ENCODE peak calls at places on chromosomes 2 and 18, in four cellular contexts. Z, B, Y and H are unnamed samples.
A peak's percentile ranks its signal among the peaks of the same experiment; 100 is the strongest.

GRCh38 chr2:20590704-20591515 is 60.0 kb downstream of the HS1BP3 start:
- DNase-seq in Z (no peak), B (no peak), Y (no peak), H (no peak)

GRCh38 chr2:106030287-106031268 is 163.5 kb downstream of the UXS1 start:
- DNase-seq in Z (no peak), B (peak; percentile 90), Y (no peak), H (no peak)

GRCh38 chr18:66682855-66683322 is 79.0 kb upstream of the CDH19 start:
- DNase-seq in Z (no peak), B (no peak), Y (no peak), H (no peak)

GRCh38 chr18:32661486-32662299 is 111.1 kb downstream of the KLHL14 start:
- DNase-seq in Z (no peak), B (no peak), Y (no peak), H (no peak)

GRCh38 chr2:121096611-121097010 is 188.4 kb downstream of the TFCP2L1 start:
- DNase-seq in Z (no peak), B (no peak), Y (no peak), H (no peak)

GRCh38 chr2:16294791-16295190 is 354.4 kb downstream of the MYCN start:
- DNase-seq in Z (no peak), B (no peak), Y (no peak), H (no peak)

GRCh38 chr2:222499226-222499625 is 74.9 kb downstream of the SGPP2 start:
- DNase-seq in Z (no peak), B (no peak), Y (no peak), H (no peak)

GRCh38 chr2:240664622-240665021 is 18.1 kb downstream of the AQP12B start:
- DNase-seq in Z (no peak), B (no peak), Y (no peak), H (no peak)

GRCh38 chr18:42909095-42909494 is 206.4 kb downstream of the RIT2 start:
- DNase-seq in Z (no peak), B (no peak), Y (no peak), H (no peak)

GRCh38 chr2:187429989-187430388 is 18.1 kb downstream of the CALCRL start:
- DNase-seq in Z (no peak), B (no peak), Y (no peak), H (no peak)

GRCh38 chr2:211837706-211838105 is 700.9 kb downstream of the ERBB4 start:
- DNase-seq in Z (no peak), B (no peak), Y (no peak), H (no peak)

GRCh38 chr2:222861411-222862067 is 703 bp downstream of the ACSL3 start:
- DNase-seq in Z (no peak), B (no peak), Y (peak; percentile 39), H (no peak)

GRCh38 chr2:30771200-30771599 is 36.0 kb downstream of the CAPN13 start:
- DNase-seq in Z (no peak), B (no peak), Y (no peak), H (no peak)

GRCh38 chr2:5803547-5803946 is 111.4 kb downstream of the SOX11 start:
- DNase-seq in Z (no peak), B (no peak), Y (no peak), H (peak; percentile 13)

GRCh38 chr2:177772529-177772928 is 300.0 kb downstream of the PDE11A start:
- DNase-seq in Z (no peak), B (peak; percentile 49), Y (peak; percentile 45), H (peak; percentile 70)

GRCh38 chr2:10810175-10811161 is 2.1 kb downstream of the PDIA6 start:
- DNase-seq in Z (peak; percentile 36), B (no peak), Y (peak; percentile 48), H (no peak)

GRCh38 chr2:99710720-99711612 is 221.1 kb upstream of the REV1 start:
- DNase-seq in Z (no peak), B (no peak), Y (no peak), H (peak; percentile 14)

GRCh38 chr2:168920504-168921157 is 19.5 kb downstream of the G6PC2 start:
- DNase-seq in Z (no peak), B (peak; percentile 34), Y (peak; percentile 79), H (peak; percentile 65)

GRCh38 chr2:222982010-222982908 is 69.7 kb upstream of the KCNE4 start:
- DNase-seq in Z (no peak), B (peak; percentile 52), Y (peak; percentile 56), H (peak; percentile 42)

GRCh38 chr2:6139142-6139541 is 447.0 kb downstream of the SOX11 start:
- DNase-seq in Z (no peak), B (no peak), Y (no peak), H (no peak)

GRCh38 chr2:109604597-109604996 is 9.2 kb downstream of the SEPTIN10 start:
- DNase-seq in Z (no peak), B (no peak), Y (no peak), H (no peak)

GRCh38 chr2:150507071-150507470 is 19.6 kb upstream of the RND3 start:
- DNase-seq in Z (no peak), B (no peak), Y (no peak), H (no peak)

GRCh38 chr18:75107931-75108276 is 101.0 kb downstream of the PTGR3 start:
- DNase-seq in Z (no peak), B (no peak), Y (no peak), H (no peak)

GRCh38 chr2:50607746-50608145 is 424.2 kb downstream of the NRXN1 start:
- DNase-seq in Z (no peak), B (no peak), Y (no peak), H (no peak)

GRCh38 chr18:74546751-74547530 is 12.6 kb downstream of the CNDP1 start:
- DNase-seq in Z (no peak), B (no peak), Y (no peak), H (no peak)

GRCh38 chr2:196652869-196653268 is 13.4 kb downstream of the CCDC150 start:
- DNase-seq in Z (no peak), B (no peak), Y (no peak), H (peak; percentile 68)

GRCh38 chr2:31823558-31823957 is 187.2 kb downstream of the MEMO1 start:
- DNase-seq in Z (no peak), B (no peak), Y (no peak), H (no peak)

GRCh38 chr2:150532883-150533282 is 45.4 kb upstream of the RND3 start:
- DNase-seq in Z (no peak), B (no peak), Y (no peak), H (no peak)

GRCh38 chr2:75007061-75007460 is 48.6 kb downstream of the POLE4 start:
- DNase-seq in Z (no peak), B (no peak), Y (no peak), H (no peak)

GRCh38 chr2:107025869-107026380 is 140.0 kb upstream of the ST6GAL2 start:
- DNase-seq in Z (no peak), B (no peak), Y (no peak), H (no peak)

GRCh38 chr18:56258178-56258577 is 380.2 kb downstream of the TXNL1 start:
- DNase-seq in Z (no peak), B (no peak), Y (no peak), H (no peak)

GRCh38 chr2:132416080-132416911 is at the start of gene GPR39:
- DNase-seq in Z (no peak), B (peak; percentile 92), Y (peak; percentile 31), H (peak; percentile 84)

GRCh38 chr2:43225788-43226557 is 433 bp downstream of the ZFP36L2 start:
- DNase-seq in Z (no peak), B (peak; percentile 77), Y (peak; percentile 76), H (peak; percentile 56)

GRCh38 chr2:43227830-43228280 is 1.4 kb upstream of the ZFP36L2 start:
- DNase-seq in Z (no peak), B (peak; percentile 74), Y (no peak), H (no peak)

GRCh38 chr2:43226558-43226954 is at the start of gene ZFP36L2:
- DNase-seq in Z (no peak), B (peak; percentile 92), Y (peak; percentile 96), H (peak; percentile 91)

GRCh38 chr2:43228341-43228751 is 1.9 kb upstream of the ZFP36L2 start:
- DNase-seq in Z (no peak), B (no peak), Y (peak; percentile 55), H (no peak)

GRCh38 chr2:43226955-43227829 is 786 bp upstream of the ZFP36L2 start:
- DNase-seq in Z (no peak), B (peak; percentile 93), Y (peak; percentile 91), H (peak; percentile 88)
- TF ChIP-seq POLR2AphosphoS5 in Z (no peak), B (peak; percentile 44), Y (no peak), H (no peak)

DNA sequence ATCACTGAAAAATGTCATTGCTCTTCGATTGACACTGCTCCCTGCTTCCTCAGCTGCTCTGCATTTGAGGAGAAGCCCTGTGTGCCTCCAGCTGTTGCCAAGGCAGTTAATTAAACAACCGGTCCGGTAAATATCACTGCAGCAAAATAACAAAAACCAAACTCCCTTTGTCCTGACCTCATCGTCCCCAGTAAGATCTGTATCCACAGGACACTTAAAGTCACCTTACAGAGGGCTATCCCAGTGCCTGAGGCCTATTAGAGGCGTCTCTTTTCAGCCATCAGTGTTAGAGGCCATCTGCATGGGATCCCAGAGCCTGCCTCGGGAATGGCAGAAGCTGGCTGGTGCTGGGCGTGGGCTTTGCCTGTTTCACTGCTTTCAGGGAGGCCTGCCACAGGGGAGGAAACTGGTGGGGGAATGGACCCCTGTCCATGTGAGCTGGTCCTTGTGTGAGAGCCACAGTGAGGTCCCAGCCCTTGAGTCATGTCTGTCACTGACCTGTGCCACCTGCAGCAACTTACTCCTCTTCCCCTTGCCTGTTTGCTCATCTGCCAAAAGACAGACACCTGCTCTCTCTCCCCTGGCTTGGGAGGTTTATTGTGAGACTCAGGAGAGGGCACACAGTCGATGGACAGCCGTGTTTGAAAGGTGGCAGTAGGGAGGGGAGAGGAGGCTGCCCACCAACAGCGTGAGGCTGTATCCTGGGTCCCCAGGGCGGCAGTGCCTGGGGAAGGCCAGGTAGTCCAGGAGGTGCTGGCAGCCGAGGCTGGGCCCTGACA is 117.7 kb upstream of the MCFD2 start:
- DNase-seq in Z (no peak), B (peak; percentile 28), Y (no peak), H (no peak)
- TF ChIP-seq CREB1 in Z (no peak), B (no peak), Y (no peak), H (no peak)

DNA sequence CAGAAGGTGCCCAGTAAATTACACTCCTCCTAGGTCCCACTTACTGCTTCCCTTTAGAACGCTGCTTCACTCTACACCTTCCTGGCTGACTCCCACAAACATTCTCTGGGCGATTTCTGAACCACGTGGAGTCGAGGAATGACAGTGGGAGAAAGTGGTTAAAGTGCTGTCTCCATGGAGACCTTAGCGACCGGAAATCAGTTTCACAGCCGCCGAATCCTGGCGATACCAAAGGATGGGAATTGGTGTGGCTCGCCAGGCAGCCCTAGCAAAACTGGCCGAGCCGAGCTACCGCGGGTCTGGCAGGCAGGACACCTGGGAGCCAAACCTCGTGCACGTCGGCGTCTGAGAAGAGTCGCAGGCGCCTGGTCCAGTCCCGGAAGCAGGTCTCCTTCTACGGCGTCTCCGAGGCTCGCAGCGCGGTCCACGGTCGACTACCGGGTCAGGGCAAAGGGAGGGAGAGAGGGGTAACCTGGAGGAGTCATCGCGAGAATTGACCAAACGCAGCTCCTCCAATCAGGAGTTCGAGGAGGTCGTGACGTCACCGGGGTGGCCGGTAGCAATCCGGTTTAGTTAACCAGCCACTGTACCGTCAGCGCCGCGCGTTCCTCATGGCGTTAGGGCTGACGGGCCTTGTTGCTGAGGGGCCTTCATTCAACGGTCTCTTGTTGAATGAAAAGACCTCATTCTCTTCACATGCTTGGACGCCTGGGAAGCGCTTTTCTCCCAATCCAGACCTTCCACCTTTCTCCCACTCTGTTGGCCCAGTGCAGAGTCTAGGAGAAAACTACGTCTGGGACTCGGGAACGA is at the start of gene THADA:
- DNase-seq in Z (peak; percentile 98), B (peak; percentile 99), Y (peak; percentile 99), H (peak; percentile 100)
- TF ChIP-seq REST in Z (no peak), B (peak; percentile 45), Y (no peak), H (no peak)

DNA sequence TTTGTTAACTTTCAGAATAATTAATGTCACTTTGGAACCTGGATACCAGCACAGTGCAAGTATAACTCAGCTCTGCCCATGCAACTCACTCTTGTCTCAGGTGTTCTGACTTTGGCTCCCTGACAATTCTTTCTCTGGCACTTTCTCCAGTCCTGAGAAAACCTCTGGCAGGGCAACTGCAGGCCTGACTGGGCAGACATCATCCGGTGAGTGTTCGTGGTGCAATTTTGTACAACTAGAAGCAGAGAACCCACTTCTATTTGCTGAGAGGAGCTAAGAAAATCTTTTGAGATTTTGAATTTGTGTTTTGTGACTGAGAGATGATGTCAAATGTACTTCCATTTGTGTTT is 142.9 kb downstream of the AQP4 start:
- DNase-seq in Z (no peak), B (no peak), Y (no peak), H (no peak)
- TF ChIP-seq POLR2AphosphoS5 in Z (no peak), B (no peak), Y (no peak), H (no peak)